ENCODE peak calls at places on chromosomes 12 and 14, in six cellular contexts. Q is HEK293T, D is tibial artery, H is DMS53, G is H4, L is KBM-7. C is an unnamed sample.
A peak's percentile ranks its signal among the peaks of the same experiment; 100 is the strongest.

GRCh38 chr12:72282721-72283120 is 10.6 kb downstream of the TRHDE start:
- DNase-seq in G (no peak), H (peak; percentile 67), Q (no peak), L (no peak), D (no peak), C (peak; percentile 12)

GRCh38 chr12:55829967-55830600 is 697 bp upstream of the DNAJC14 start:
- DNase-seq in Q (no peak), D (peak; percentile 77), L (peak; percentile 51), G (no peak), H (no peak), C (no peak)

GRCh38 chr12:11568155-11568761 is 81.2 kb upstream of the ETV6 start:
- DNase-seq in D (no peak), G (no peak), H (no peak), L (no peak), Q (no peak), C (no peak)

GRCh38 chr14:74647834-74648361 is 35.9 kb upstream of the LTBP2 start:
- DNase-seq in D (peak; percentile 68), G (no peak), H (peak; percentile 48), L (peak; percentile 51), Q (no peak), C (no peak)

GRCh38 chr14:76101384-76101783 is 50.3 kb upstream of the GPATCH2L start:
- DNase-seq in G (no peak), D (no peak), L (no peak), Q (no peak), H (no peak), C (no peak)

GRCh38 chr12:54154708-54155316 is 34.0 kb downstream of the SMUG1 start:
- DNase-seq in Q (no peak), L (no peak), G (no peak), H (no peak), D (no peak), C (no peak)

GRCh38 chr12:52608826-52609630 is 7.8 kb upstream of the KRT72 start:
- DNase-seq in G (no peak), D (no peak), L (no peak), H (no peak), Q (no peak), C (no peak)

GRCh38 chr14:99503848-99504453 is 22.7 kb downstream of the CCNK start:
- DNase-seq in H (no peak), D (no peak), G (no peak), Q (no peak), L (no peak), C (no peak)

GRCh38 chr14:100827751-100828447 is 2.0 kb downstream of the MEG3 start:
- DNase-seq in L (no peak), G (no peak), H (no peak), D (no peak), Q (no peak), C (no peak)

GRCh38 chr12:93361159-93361919 is 16.4 kb upstream of the NUDT4 start:
- DNase-seq in H (peak; percentile 32), L (no peak), D (no peak), Q (no peak), G (peak; percentile 39), C (no peak)

C was measured in HT-29.